ENCODE peak calls at places on chromosomes 4 and X, in seven cellular contexts. L, N, D, X, U, K and Q are unnamed samples. For H3K9me3, the result is how much of the 10 kb centered on the place peaks cover.

GRCh38 chrX:34578237-34578636 is 78.8 kb downstream of the TMEM47 start:
- DNase-seq in D (no peak), N (no peak), X (no peak), L (no peak), K (no peak), U (peak), Q (no peak)

GRCh38 chr4:44760142-44760898 is 34.0 kb upstream of the GNPDA2 start:
- DNase-seq in K (no peak), D (no peak), X (no peak), U (peak), N (no peak), L (no peak), Q (no peak)

GRCh38 chr4:140743194-140743931 is 12.8 kb downstream of the TBC1D9 start:
- DNase-seq in L (no peak), D (no peak), K (no peak), U (no peak), X (no peak), N (no peak), Q (no peak)

GRCh38 chrX:63784902-63785692 is at the start of gene ARHGEF9:
- DNase-seq in N (peak), D (peak), X (no peak), U (no peak), K (no peak), L (no peak), Q (no peak)

GRCh38 chrX:145821291-145821897 is 3.8 kb downstream of the SLITRK2 start:
- DNase-seq in D (no peak), N (peak), K (no peak), L (no peak), X (no peak), U (no peak), Q (no peak)

GRCh38 chrX:31099536-31100090 is 27.8 kb upstream of the FTHL17 start:
- DNase-seq in K (no peak), D (no peak), X (no peak), N (no peak), U (no peak), L (no peak), Q (no peak)

GRCh38 chr4:141575884-141576283 is 60.5 kb upstream of the IL15 start:
- DNase-seq in D (no peak), L (no peak), K (no peak), U (no peak), X (no peak), N (no peak), Q (no peak)

GRCh38 chr4:109486007-109486406 is 52.4 kb downstream of the SEC24B start:
- DNase-seq in X (no peak), L (no peak), K (no peak), U (no peak), N (no peak), D (no peak), Q (no peak)

GRCh38 chrX:51148848-51149247 is 183.8 kb upstream of the NUDT10 start:
- DNase-seq in L (no peak), U (no peak), X (no peak), K (no peak), N (no peak), D (no peak), Q (no peak)

GRCh38 chr4:138688531-138689181 is 326.9 kb upstream of the NOCT start:
- DNase-seq in U (no peak), L (no peak), N (no peak), X (no peak), D (no peak), K (no peak), Q (no peak)
- H3K4me3 ChIP-seq in U (no peak), L (no peak), N (no peak), X (no peak), D (no peak), K (no peak), Q (no peak)

GRCh38 chrX:116972362-116972761 is 509.6 kb upstream of the CT83 start:
- DNase-seq in X (no peak), K (no peak), D (no peak), N (no peak), U (no peak), L (no peak), Q (no peak)
- H3K9me3 ChIP-seq in X (under half), K (under half), D (under half), N (under half), U (under half), L (under half), Q (under half)

GRCh38 chr4:164949448-164950118 is 27.9 kb downstream of the TRIM61 start:
- DNase-seq in X (no peak), K (no peak), D (no peak), L (no peak), U (no peak), N (no peak), Q (no peak)
- TF ChIP-seq CTCF in X (no peak), K (peak), D (no peak), L (no peak), U (no peak), N (no peak), Q (no peak)

GRCh38 chrX:77894921-77895886 is at the start of gene MAGT1:
- DNase-seq in K (peak), D (peak), U (peak), X (peak), L (peak), N (peak), Q (peak)

GRCh38 chrX:77901506-77901905 is 2.2 kb downstream of the COX7B start:
- DNase-seq in L (no peak), U (no peak), X (no peak), K (no peak), N (no peak), D (no peak), Q (no peak)

GRCh38 chrX:77899081-77899828 is at the start of gene COX7B:
- DNase-seq in D (peak), U (peak), L (peak), K (peak), N (no peak), X (no peak), Q (peak)

GRCh38 chrX:77900688-77901087 is 1.4 kb downstream of the COX7B start:
- DNase-seq in U (no peak), N (no peak), L (no peak), D (no peak), K (no peak), X (no peak), Q (no peak)
- H3K4me3 ChIP-seq in U (peak), N (peak), L (no peak), D (peak), K (peak), X (peak), Q (peak)

GRCh38 chr4:7575426-7575825 is 140.7 kb upstream of the PSAPL1 start:
- DNase-seq in K (no peak), D (no peak), X (no peak), N (no peak), U (no peak), L (no peak), Q (no peak)

GRCh38 chr4:7571001-7571400 is 136.3 kb upstream of the PSAPL1 start:
- DNase-seq in L (no peak), U (no peak), N (no peak), D (no peak), X (no peak), K (no peak), Q (no peak)

GRCh38 chr4:7573692-7574091 is 139.0 kb upstream of the PSAPL1 start:
- DNase-seq in D (no peak), L (no peak), U (no peak), K (no peak), N (no peak), X (no peak), Q (no peak)

GRCh38 chr4:7570156-7570778 is 135.5 kb upstream of the PSAPL1 start:
- DNase-seq in K (no peak), L (no peak), U (no peak), D (no peak), N (no peak), X (no peak), Q (no peak)

GRCh38 chr4:7571736-7572135 is 137.0 kb upstream of the PSAPL1 start:
- DNase-seq in K (no peak), N (no peak), U (no peak), D (no peak), X (no peak), L (no peak), Q (no peak)
- H3K9me3 ChIP-seq in K (under half), N (under half), U (under half), D (under half), X (under half), L (under half), Q (under half)

GRCh38 chr4:7392438-7393374 is 42.0 kb downstream of the PSAPL1 start:
- DNase-seq in L (no peak), U (no peak), D (peak), N (no peak), K (no peak), X (no peak), Q (no peak)
- TF ChIP-seq CTCF in L (no peak), U (no peak), D (no peak), N (no peak), K (no peak), X (peak), Q (no peak)

DNA sequence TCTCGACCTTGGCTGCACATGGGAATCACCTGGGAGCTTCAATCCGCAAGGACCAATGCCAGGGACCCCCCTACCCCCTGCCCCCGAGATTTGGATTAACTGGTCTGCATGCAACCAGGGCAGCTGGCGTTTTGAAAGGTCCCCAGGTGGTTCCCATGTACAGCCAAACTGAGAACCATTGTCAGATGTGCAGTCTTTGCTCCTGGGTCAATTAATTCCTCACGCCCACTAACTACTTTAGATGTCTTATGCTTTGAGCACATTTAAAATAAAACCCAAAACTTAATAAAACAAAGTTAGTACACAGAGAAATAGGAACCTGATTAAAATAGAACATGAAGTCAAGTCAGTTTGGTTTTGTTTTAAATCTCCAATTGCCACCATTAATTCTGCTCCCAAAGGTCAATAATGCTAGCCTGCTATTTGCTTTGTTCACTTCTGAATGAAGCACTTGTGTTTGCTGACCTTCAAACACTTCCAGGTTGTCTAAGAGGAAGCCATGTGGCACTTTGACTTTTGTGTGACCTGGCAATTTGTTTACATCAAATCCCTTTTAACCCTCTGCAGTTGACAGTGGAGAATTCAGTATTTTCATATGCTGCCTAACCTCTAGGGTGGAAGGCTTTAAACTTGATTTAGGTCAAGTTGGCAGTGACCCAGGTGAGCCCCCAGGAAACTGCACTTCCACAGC is 27.2 kb upstream of the TMSB4X start:
- DNase-seq in U (no peak), X (no peak), N (no peak), L (no peak), D (no peak), K (no peak), Q (no peak)
- H3K4me3 ChIP-seq in U (no peak), X (no peak), N (no peak), L (no peak), D (no peak), K (no peak), Q (no peak)

GRCh38 chr4:4784379-4784778 is 75.1 kb upstream of the MSX1 start:
- DNase-seq in X (no peak), L (no peak), N (no peak), K (no peak), D (no peak), U (no peak), Q (no peak)
- H3K9me3 ChIP-seq in X (under half), L (under half), N (under half), K (under half), D (under half), U (under half), Q (under half)

GRCh38 chr4:26594778-26595177 is 10.9 kb downstream of the TBC1D19 start:
- DNase-seq in X (no peak), U (no peak), D (no peak), N (no peak), K (no peak), L (no peak), Q (no peak)

GRCh38 chr4:26594371-26594770 is 10.5 kb downstream of the TBC1D19 start:
- DNase-seq in D (no peak), K (no peak), U (no peak), N (no peak), L (no peak), X (no peak), Q (no peak)

GRCh38 chr4:26590639-26591038 is 6.8 kb downstream of the TBC1D19 start:
- DNase-seq in N (no peak), U (no peak), D (no peak), L (no peak), X (no peak), K (peak), Q (no peak)

GRCh38 chr4:26584725-26585124 is 841 bp downstream of the TBC1D19 start:
- DNase-seq in N (no peak), U (no peak), D (no peak), K (no peak), X (no peak), L (no peak), Q (no peak)

GRCh38 chr4:26589699-26590098 is 5.8 kb downstream of the TBC1D19 start:
- DNase-seq in K (no peak), D (no peak), N (no peak), U (no peak), X (no peak), L (no peak), Q (no peak)
- TF ChIP-seq CTCF in K (peak), D (no peak), N (no peak), U (no peak), X (no peak), L (no peak), Q (no peak)